ENCODE peak calls at places on chromosome 16, in five cellular contexts. J is tibial nerve, D is body of pancreas, R is IMR-90, U is prostate gland. K is an unnamed sample.

GRCh38 chr16:56776562-56776961 is 46.6 kb downstream of the NUP93 start:
- DNase-seq in J (no peak), D (peak; percentile 53), R (no peak), U (peak; percentile 49), K (no peak)

GRCh38 chr16:9908613-9909012 is 273.6 kb downstream of the GRIN2A start:
- DNase-seq in J (no peak), D (peak; percentile 12), R (no peak), U (no peak), K (peak; percentile 90)

GRCh38 chr16:1108299-1109252 is 12.5 kb upstream of the C1QTNF8 start:
- DNase-seq in J (no peak), D (peak; percentile 80), R (peak; percentile 0), U (peak; percentile 85), K (no peak)

GRCh38 chr16:47731252-47731651 is 270.1 kb downstream of the PHKB start:
- DNase-seq in J (no peak), D (no peak), R (peak; percentile 99), U (no peak), K (peak; percentile 39)

GRCh38 chr16:19912445-19913305 is 28.0 kb upstream of the GPRC5B start:
- DNase-seq in J (no peak), D (no peak), R (peak; percentile 64), U (no peak), K (no peak)

GRCh38 chr16:12021578-12022265 is 45.2 kb downstream of the SNX29 start:
- DNase-seq in J (no peak), D (no peak), R (no peak), U (no peak), K (no peak)

GRCh38 chr16:17299790-17300189 is 171.0 kb downstream of the XYLT1 start:
- DNase-seq in J (no peak), D (no peak), R (no peak), U (no peak), K (no peak)

GRCh38 chr16:82011199-82011641 is at the start of gene SDR42E1:
- DNase-seq in J (no peak), D (peak; percentile 82), R (no peak), U (peak; percentile 50), K (no peak)

GRCh38 chr16:56119138-56119537 is 72.2 kb upstream of the GNAO1 start:
- DNase-seq in J (no peak), D (no peak), R (no peak), U (no peak), K (no peak)

GRCh38 chr16:1707193-1707790 is 1.3 kb downstream of the MAPK8IP3 start:
- DNase-seq in J (no peak), D (peak; percentile 28), R (peak; percentile 40), U (no peak), K (no peak)

GRCh38 chr16:13168091-13168572 is 266.7 kb downstream of the SHISA9 start:
- DNase-seq in J (no peak), D (no peak), R (no peak), U (no peak), K (no peak)

GRCh38 chr16:78705694-78706093 is 606.2 kb downstream of the WWOX start:
- DNase-seq in J (no peak), D (no peak), R (peak; percentile 2), U (no peak), K (no peak)

GRCh38 chr16:86396918-86397317 is 113.4 kb upstream of the FOXF1 start:
- DNase-seq in J (no peak), D (no peak), R (peak; percentile 95), U (peak; percentile 20), K (no peak)

GRCh38 chr16:23940111-23940510 is 104.3 kb downstream of the PRKCB start:
- DNase-seq in J (no peak), D (no peak), R (no peak), U (no peak), K (no peak)

GRCh38 chr16:53839150-53839549 is 135.2 kb downstream of the FTO start:
- DNase-seq in J (no peak), D (no peak), R (no peak), U (peak; percentile 33), K (no peak)

GRCh38 chr16:57893559-57894389 is 77.2 kb downstream of the CNGB1 start:
- DNase-seq in J (no peak), D (peak; percentile 36), R (peak; percentile 91), U (no peak), K (no peak)

GRCh38 chr16:72988568-72988967 is 59.4 kb downstream of the ZFHX3 start:
- DNase-seq in J (no peak), D (no peak), R (no peak), U (no peak), K (no peak)

GRCh38 chr16:84059111-84059510 is 16.5 kb upstream of the SLC38A8 start:
- DNase-seq in J (no peak), D (no peak), R (no peak), U (no peak), K (no peak)

GRCh38 chr16:50263940-50264929 is 2.1 kb upstream of the ADCY7 start:
- DNase-seq in J (no peak), D (no peak), R (peak; percentile 65), U (no peak), K (no peak)

GRCh38 chr16:12646490-12647274 is 157.0 kb downstream of the CPPED1 start:
- DNase-seq in J (peak; percentile 26), D (no peak), R (no peak), U (no peak), K (no peak)

GRCh38 chr16:61909074-61909473 is 127.2 kb downstream of the CDH8 start:
- DNase-seq in J (no peak), D (no peak), R (no peak), U (no peak), K (no peak)

GRCh38 chr16:6573577-6573976 is 759.1 kb upstream of the RBFOX1 start:
- DNase-seq in J (no peak), D (no peak), R (no peak), U (peak; percentile 44), K (no peak)

GRCh38 chr16:24848065-24848464 is 2.3 kb downstream of the SLC5A11 start:
- DNase-seq in J (no peak), D (no peak), R (peak; percentile 82), U (no peak), K (no peak)

DNA sequence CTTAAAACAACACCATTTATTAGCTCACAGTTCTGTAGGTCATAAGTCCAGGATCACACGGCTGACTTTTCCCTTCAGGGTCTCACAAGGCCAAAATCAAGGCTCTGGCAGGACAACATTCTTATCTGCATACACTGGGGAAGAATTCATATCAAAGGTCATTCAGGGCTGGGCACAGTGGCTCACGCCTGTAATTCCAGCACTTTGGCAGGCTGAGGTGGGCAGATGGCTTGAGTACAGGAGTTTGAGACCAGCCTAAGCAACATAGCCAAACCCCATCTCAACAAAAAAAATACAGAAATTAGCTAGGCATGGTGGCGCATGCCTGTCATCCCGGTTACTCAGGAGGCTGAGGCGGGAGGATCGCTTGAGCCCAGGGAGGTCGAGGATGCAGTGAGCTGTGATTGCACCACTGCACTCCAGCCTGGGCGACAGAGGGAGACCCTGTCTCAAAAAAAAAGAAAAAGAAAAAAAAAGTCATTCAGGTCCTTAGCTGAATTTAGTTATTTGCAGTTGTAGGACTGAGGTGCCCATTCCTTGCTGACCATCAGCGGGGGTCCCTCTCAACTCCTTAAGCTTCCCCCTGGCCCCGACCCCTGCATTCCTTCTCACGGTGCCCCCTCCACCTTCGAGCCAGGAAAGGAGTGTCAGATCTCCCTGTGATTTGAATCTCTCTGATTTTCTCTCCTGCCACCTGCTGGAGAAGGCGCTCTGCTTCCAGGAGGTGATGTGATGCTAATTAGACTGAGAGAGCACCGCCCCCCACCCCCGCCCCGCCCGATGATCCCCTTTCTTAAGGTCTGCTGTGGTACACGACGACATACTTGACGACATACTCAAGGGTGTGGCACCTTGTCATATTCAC is 91.8 kb upstream of the CLEC18A start:
- DNase-seq in J (no peak), D (peak; percentile 60), R (no peak), U (no peak), K (no peak)
- H3K27ac ChIP-seq in J (no peak overlapping the region), D (peak overlapping the region; percentile 81), R (no peak overlapping the region), U (no peak overlapping the region), K (peak overlapping the region; percentile 78)

DNA sequence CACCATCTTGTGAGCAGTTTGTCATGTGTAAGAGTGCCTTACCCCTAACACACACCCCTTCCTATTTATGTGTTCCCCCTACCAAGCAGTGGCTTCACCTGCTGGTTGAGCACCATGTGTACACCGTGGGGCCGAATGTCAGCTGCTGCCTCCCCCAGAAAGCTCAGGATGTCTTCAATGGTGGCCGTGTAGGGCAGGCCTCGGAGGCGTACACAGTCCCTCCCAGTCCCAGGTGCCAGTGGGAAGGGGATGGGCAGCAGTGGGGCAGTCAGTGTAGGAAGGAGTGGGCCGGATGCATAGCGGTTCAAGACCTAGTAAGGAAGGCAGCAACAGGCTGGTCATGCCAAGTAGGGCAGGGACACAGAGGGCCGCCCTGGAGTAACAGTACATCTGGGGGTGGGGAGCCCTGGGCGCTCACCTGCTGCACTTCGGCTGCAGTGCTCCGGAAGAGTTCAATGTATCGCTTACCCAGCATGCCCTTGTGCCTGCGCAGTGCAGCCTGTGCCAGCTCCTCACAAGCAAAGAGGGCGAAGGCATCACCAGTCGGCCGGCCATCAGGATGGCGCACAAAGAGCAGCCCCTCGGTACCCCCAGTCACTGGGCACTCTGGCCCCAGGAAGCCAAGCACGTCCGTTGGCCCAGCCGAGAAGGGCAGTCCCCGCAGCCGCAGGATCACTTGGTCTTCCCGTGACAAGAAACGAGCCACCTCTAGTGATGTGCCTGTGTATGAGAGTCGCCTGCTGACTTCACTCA is 4.4 kb downstream of the ESRP2 start:
- DNase-seq in J (no peak), D (no peak), R (no peak), U (no peak), K (no peak)
- TF ChIP-seq POLR2A in J (no peak), D (no peak), R (no peak), U (no peak), K (no peak)

GRCh38 chr16:3134338-3135119 is at the start of gene ZNF213:
- DNase-seq in J (peak; percentile 91), D (peak; percentile 94), R (peak; percentile 97), U (peak; percentile 95), K (peak; percentile 99)

GRCh38 chr16:3138342-3138741 is 3.5 kb downstream of the ZNF213 start:
- DNase-seq in J (no peak), D (no peak), R (no peak), U (no peak), K (no peak)

GRCh38 chr16:3137267-3137666 is 2.4 kb downstream of the ZNF213 start:
- DNase-seq in J (no peak), D (no peak), R (no peak), U (no peak), K (no peak)

GRCh38 chr16:3131755-3132377 is 3.0 kb upstream of the ZNF213 start:
- DNase-seq in J (no peak), D (peak; percentile 45), R (peak; percentile 35), U (no peak), K (no peak)

GRCh38 chr16:3135120-3135715 is 389 bp downstream of the ZNF213 start:
- DNase-seq in J (no peak), D (no peak), R (no peak), U (no peak), K (no peak)
- H3K27ac ChIP-seq in J (peak overlapping the region; percentile 84), D (peak overlapping the region; percentile 96), R (peak overlapping the region; percentile 61), U (peak overlapping the region; percentile 93), K (peak overlapping the region; percentile 95)

DNA sequence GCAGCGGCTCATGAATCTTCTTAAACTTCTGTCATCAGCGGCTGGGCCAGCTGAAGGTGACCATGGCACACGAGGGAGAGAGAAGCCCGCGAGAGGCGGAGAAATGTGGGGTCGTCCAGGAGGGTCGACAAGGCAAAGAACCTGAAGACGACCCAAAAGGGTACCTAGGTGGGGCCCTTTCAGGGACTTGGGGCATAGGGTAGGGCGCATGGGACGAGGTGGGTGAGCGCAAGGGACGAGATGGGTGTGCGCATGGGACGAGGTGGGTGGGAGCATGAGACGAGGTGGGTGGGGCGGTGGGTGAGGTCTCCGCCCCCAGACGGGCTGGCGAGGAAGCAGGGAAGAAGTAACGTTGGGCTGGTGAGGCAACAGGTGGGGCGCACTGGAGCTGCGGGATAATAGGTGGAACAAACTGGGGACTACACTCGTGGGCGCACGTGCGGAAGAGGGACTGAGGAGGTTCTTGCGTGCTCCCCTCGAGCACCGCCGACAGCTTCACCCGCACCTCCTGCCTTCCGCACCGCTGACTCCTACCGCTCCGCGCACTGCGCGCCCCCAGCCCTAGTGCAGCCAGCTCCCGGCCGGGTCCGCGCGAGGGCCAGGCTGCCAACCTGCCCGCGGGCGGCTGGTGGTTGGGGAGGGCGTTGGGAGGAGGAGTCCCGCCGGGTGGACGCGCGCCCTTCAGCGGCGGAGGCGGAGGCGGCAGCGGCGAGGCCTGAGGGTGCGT is 23.2 kb upstream of the CRYM start:
- DNase-seq in J (peak; percentile 35), D (peak; percentile 75), R (peak; percentile 61), U (peak; percentile 88), K (no peak)
- TF ChIP-seq POLR2A in J (no peak), D (peak; percentile 27), R (peak; percentile 38), U (peak; percentile 69), K (peak; percentile 14)

K was measured in esophagus muscularis mucosa.